ENCODE peak calls at places on chromosome 18, in four cellular contexts. S is CD8-positive, alpha-beta T cell; K is pancreas; X is uterus. N is an unnamed sample.

GRCh38 chr18:69978743-69979715 is 31.4 kb upstream of the CD226 start:
- DNase-seq in S (no peak), K (no peak), X (no peak), N (no peak)

GRCh38 chr18:9734189-9734588 is 26.1 kb downstream of the RAB31 start:
- DNase-seq in S (no peak), K (no peak), X (no peak), N (no peak)

GRCh38 chr18:31876707-31877106 is 66.2 kb downstream of the TRAPPC8 start:
- DNase-seq in S (no peak), K (no peak), X (no peak), N (no peak)

GRCh38 chr18:12076424-12077140 is 17.1 kb upstream of the ANKRD62 start:
- DNase-seq in S (no peak), K (no peak), X (no peak), N (no peak)

GRCh38 chr18:8091042-8091441 is 518.2 kb upstream of the RAB12 start:
- DNase-seq in S (no peak), K (no peak), X (no peak), N (no peak)

GRCh38 chr18:77096936-77097886 is 35.4 kb downstream of the MBP start:
- DNase-seq in S (no peak), K (no peak), X (no peak), N (no peak)

GRCh38 chr18:14970027-14970426 is 222.1 kb downstream of the ANKRD30B start:
- DNase-seq in S (no peak), K (no peak), X (no peak), N (no peak)

GRCh38 chr18:36153771-36154170 is 24.1 kb downstream of the ELP2 start:
- DNase-seq in S (no peak), K (no peak), X (no peak), N (no peak)

GRCh38 chr18:78494204-78494603 is 485.4 kb upstream of the SALL3 start:
- DNase-seq in S (no peak), K (no peak), X (no peak), N (no peak)

GRCh38 chr18:56257215-56257614 is 381.2 kb downstream of the TXNL1 start:
- DNase-seq in S (no peak), K (no peak), X (no peak), N (no peak)

GRCh38 chr18:54181856-54182612 is 42.4 kb downstream of the MBD2 start:
- DNase-seq in S (no peak), K (no peak), X (no peak), N (no peak)

GRCh38 chr18:58866261-58867232 is 1.9 kb downstream of the ZNF532 start:
- DNase-seq in S (no peak), K (no peak), X (no peak), N (no peak)

GRCh38 chr18:58863539-58864145 is 1.0 kb upstream of the ZNF532 start:
- DNase-seq in S (no peak), K (peak; percentile 49), X (peak; percentile 50), N (no peak)

GRCh38 chr18:58865009-58865345 is 300 bp downstream of the ZNF532 start:
- DNase-seq in S (no peak), K (no peak), X (no peak), N (no peak)

GRCh38 chr18:58867281-58867961 is 2.7 kb downstream of the ZNF532 start:
- DNase-seq in S (no peak), K (no peak), X (no peak), N (no peak)

DNA sequence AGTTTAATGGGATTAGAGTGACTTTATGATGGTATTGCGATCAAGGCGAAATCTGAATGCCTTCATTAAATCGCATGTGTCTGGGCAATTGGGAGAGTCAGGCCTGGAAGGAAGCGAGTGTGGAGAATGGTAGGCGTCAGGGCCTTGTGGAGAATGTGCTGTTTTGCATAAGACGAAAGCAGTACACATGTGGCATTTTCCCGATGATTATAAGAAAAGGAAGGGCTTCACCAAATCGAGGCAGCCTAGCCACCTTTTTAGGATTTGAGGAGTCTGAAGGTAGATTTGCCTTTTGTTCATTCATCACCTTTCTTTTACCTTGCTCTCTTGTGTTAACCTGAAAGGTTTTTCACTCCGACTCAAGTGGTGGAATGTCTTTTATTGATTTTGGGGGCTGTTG is 1.0 kb downstream of the ZNF532 start:
- DNase-seq in S (no peak), K (no peak), X (no peak), N (no peak)
- H3K27ac ChIP-seq in S (no peak overlapping the region), K (no peak overlapping the region), X (peak overlapping the region; percentile 95), N (peak overlapping the region; percentile 96)

DNA sequence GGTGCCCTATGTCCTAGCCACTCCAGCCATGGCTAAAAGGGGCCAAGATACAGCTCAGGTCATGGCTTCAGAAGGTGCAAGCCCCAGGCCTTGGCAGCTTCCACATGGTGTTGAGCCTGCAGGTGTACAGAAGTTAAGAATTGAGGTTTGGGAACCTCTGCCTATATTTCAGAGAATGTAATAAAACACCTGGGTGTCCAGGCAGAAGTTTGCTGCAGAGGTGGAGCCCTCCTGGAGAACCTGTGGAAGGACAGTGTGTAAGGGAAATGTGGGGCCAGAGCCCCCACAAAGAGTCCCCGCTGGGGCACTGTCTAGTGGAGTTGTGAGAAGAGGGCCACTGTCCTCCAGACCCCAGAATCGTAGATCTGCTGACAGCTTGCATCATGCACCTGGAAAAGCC is 74.1 kb downstream of the SMIM21 start:
- DNase-seq in S (no peak), K (no peak), X (no peak), N (no peak)
- TF ChIP-seq CTCF in S (no peak), K (no peak), X (no peak), N (no peak)

DNA sequence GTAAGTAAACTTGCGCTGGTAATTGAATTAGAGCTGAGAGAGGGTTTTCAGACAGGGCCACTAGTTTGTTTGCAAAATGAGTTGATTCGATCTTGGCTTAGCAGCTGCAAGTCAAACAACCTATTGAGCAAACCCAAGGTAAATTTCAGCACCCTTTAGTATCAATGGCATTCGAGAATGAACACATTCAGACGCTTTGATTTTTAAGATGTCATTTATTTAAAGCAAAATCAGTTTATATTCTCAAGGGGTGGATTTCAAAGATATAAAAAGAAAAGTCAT is 44.2 kb downstream of the TGIF1 start:
- DNase-seq in S (no peak), K (no peak), X (no peak), N (no peak)
- H3K27ac ChIP-seq in S (no peak overlapping the region), K (no peak overlapping the region), X (no peak overlapping the region), N (no peak overlapping the region)

GRCh38 chr18:22441638-22442037 is 23.9 kb upstream of the CTAGE1 start:
- DNase-seq in S (no peak), K (no peak), X (no peak), N (no peak)
- TF ChIP-seq CTCF in S (no peak), K (no peak), X (no peak), N (no peak)

DNA sequence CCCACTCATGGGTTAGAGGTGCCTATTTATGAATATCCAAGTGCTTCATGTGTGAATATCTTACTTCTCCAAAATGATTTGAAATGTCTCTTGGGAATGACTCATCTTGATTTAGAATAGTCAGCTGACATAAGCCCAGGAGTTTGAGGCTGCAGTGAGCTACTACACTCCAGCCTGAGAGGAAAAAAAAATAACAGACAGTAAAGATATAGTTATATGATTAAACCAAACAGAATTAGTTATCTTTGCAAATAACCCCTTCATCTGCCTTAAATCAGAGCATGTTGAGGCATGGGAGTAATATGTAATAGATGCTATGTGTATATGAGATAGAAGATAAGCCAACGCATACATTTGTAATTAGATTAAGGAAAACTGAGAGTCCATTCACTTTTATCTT is 104.2 kb downstream of the LIPG start:
- DNase-seq in S (no peak), K (no peak), X (no peak), N (no peak)
- H3K27ac ChIP-seq in S (no peak overlapping the region), K (no peak overlapping the region), X (no peak overlapping the region), N (no peak overlapping the region)

DNA sequence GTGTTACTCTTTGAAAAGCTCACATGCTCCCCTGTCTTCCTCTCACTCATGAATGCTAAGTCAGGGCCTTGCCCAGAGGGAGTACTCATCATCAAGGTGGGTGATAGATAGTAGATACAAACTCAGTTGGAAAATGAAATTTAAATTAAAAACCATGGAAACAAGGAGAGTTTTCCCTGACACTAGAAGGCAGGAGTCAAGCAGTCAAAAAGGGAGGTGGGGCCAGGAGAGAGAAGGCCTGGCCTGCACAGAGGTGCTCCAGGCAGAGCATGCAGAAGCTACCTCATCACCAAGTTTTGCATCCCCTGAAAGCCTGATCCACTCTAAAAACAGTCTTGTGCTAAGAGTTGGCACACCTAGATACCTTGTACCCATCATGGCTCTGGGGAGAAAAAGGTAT is 143.7 kb downstream of the MYO5B start:
- DNase-seq in S (no peak), K (no peak), X (no peak), N (no peak)
- TF ChIP-seq CTCF in S (no peak), K (no peak), X (no peak), N (peak; percentile 12)

GRCh38 chr18:67520276-67521035 is 3.9 kb upstream of the DSEL start:
- DNase-seq in S (no peak), K (no peak), X (peak; percentile 25), N (no peak)
- H3K27ac ChIP-seq in S (no peak overlapping the region), K (no peak overlapping the region), X (peak overlapping the region; percentile 26), N (no peak overlapping the region)

GRCh38 chr18:21853972-21854563 is 113.5 kb downstream of the MIB1 start:
- DNase-seq in S (no peak), K (no peak), X (no peak), N (no peak)

GRCh38 chr18:21855432-21855831 is 114.8 kb downstream of the MIB1 start:
- DNase-seq in S (no peak), K (no peak), X (no peak), N (no peak)

GRCh38 chr18:21853020-21853419 is 112.4 kb downstream of the MIB1 start:
- DNase-seq in S (no peak), K (no peak), X (no peak), N (no peak)

DNA sequence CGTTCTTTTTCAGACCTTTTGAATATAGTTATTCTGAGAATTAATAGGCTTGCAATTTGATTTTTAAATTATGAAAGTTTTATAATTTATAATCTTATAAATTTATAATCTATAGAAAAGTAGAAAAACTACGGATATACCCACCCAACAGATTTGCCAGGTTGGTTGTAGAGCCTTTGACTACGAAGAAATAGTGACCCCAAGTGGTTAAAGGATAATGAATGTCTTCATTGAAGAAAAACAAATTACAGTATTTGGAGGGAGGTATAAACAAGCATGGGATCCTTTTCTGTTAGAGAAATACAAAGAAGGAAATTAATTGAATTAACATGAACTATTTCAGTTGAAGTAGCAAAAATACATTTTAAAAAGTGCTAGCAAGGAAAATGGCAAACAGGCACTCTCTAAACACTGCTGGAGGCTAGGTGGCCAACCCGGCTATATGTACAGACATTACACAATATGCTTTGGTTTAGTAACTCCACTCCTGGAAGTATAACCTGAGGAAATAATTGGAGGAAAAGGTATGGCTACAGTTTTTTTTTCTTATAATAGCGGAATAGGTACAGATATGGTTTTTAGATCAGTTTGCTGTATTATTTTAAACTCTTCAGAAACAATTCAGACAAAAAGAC is 110.9 kb downstream of the MIB1 start:
- DNase-seq in S (no peak), K (no peak), X (no peak), N (no peak)
- TF ChIP-seq CTCF in S (peak; percentile 50), K (no peak), X (peak; percentile 39), N (peak; percentile 42)

DNA sequence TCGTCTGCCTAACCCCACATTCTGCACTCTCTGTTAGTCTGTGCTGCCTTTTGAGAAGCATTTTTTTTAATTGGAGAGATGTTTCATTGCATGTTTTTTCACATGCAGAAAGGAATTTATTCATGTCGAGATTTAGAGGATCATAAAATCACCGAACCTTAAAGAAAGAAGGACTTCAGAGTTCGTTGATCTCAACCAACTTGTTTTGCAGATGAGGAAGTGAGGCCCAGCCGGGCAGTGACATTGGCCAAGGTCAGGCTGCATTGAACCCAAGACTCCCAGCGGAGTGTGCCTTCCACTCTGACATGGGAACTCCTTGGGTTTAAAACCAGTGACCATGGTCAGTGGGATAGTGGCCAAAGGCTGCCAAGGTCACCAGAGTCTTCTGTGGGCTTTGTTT is 137.5 kb downstream of the SETBP1 start:
- DNase-seq in S (no peak), K (no peak), X (no peak), N (no peak)
- H3K27ac ChIP-seq in S (no peak overlapping the region), K (no peak overlapping the region), X (peak overlapping the region; percentile 65), N (no peak overlapping the region)